ENCODE peak calls at places on chromosomes 2 and 18, in ten cellular contexts. Q is sigmoid colon, P is HCT116, W is prostate gland, Z is SK-N-SH, G is spleen, I is endothelial cell of umbilical vein, A is suprapubic skin, H is breast epithelium, N is stomach. L is an unnamed sample. For H3K9me3, the result is how much of the 10 kb centered on the place peaks cover.

GRCh38 chr2:159246325-159246988 is 40.0 kb downstream of the WDSUB1 start:
- DNase-seq in W (no peak), N (no peak), Q (no peak), G (no peak), H (no peak), I (no peak), A (no peak), Z (no peak), P (no peak), L (no peak)

GRCh38 chr2:175576875-175577274 is 395.4 kb upstream of the ATP5MC3 start:
- DNase-seq in G (no peak), W (no peak), N (no peak), H (no peak), I (no peak), Q (no peak), A (no peak), Z (peak), P (no peak), L (no peak)

GRCh38 chr2:128833628-128834027 is 515.0 kb upstream of the HS6ST1 start:
- DNase-seq in N (no peak), Q (no peak), Z (no peak), I (no peak), P (no peak), A (no peak), H (no peak), W (no peak), G (no peak), L (no peak)

GRCh38 chr2:16069933-16070647 is 129.7 kb downstream of the MYCN start:
- DNase-seq in P (no peak), G (no peak), N (no peak), A (no peak), Z (no peak), H (no peak), I (no peak), W (no peak), Q (no peak), L (no peak)

GRCh38 chr2:151947524-151948165 is 119.4 kb upstream of the ARL5A start:
- DNase-seq in G (no peak), P (no peak), H (no peak), Z (no peak), A (no peak), I (peak), Q (no peak), W (peak), N (peak), L (no peak)

GRCh38 chr2:217433522-217433921 is 569.3 kb downstream of the TNS1 start:
- DNase-seq in Q (no peak), G (no peak), Z (no peak), A (no peak), W (no peak), P (no peak), N (no peak), I (no peak), H (no peak), L (no peak)

GRCh38 chr2:58604096-58604495 is 363.0 kb upstream of the FANCL start:
- DNase-seq in Q (no peak), A (no peak), I (no peak), G (no peak), P (no peak), Z (no peak), H (no peak), N (no peak), W (no peak), L (no peak)

GRCh38 chr2:44233450-44234128 is 41.7 kb upstream of the SLC3A1 start:
- DNase-seq in G (no peak), Z (peak), P (no peak), N (no peak), H (no peak), A (no peak), Q (no peak), W (no peak), I (peak), L (no peak)

GRCh38 chr18:37396981-37397720 is 168.4 kb downstream of the CELF4 start:
- DNase-seq in P (no peak), Z (no peak), H (no peak), A (no peak), G (peak), Q (no peak), N (no peak), I (no peak), W (no peak), L (no peak)

GRCh38 chr2:26989156-26989555 is 18.7 kb downstream of the MAPRE3 start:
- DNase-seq in Q (no peak), Z (no peak), W (no peak), P (no peak), H (no peak), G (no peak), I (no peak), N (no peak), A (no peak), L (no peak)

GRCh38 chr2:106094101-106094860 is 99.8 kb downstream of the UXS1 start:
- DNase-seq in Q (no peak), P (no peak), A (no peak), W (no peak), N (no peak), Z (no peak), G (no peak), H (no peak), I (no peak), L (no peak)

GRCh38 chr2:219446101-219446504 is 11.5 kb downstream of the SPEG start:
- DNase-seq in G (no peak), Z (peak), I (peak), H (no peak), N (no peak), A (peak), Q (peak), P (no peak), W (no peak), L (no peak)

GRCh38 chr2:196792865-196793264 is 6.6 kb downstream of the GTF3C3 start:
- DNase-seq in P (no peak), G (no peak), I (no peak), A (no peak), Z (no peak), Q (no peak), W (no peak), N (no peak), H (no peak), L (no peak)

GRCh38 chr2:25362564-25363145 is 20.9 kb upstream of the DNMT3A start:
- DNase-seq in W (no peak), Z (peak), Q (peak), I (no peak), A (no peak), H (no peak), G (peak), N (peak), P (no peak), L (no peak)

GRCh38 chr2:161571051-161571429 is 53.2 kb upstream of the SLC4A10 start:
- DNase-seq in A (no peak), W (no peak), I (no peak), N (no peak), Q (no peak), P (no peak), G (no peak), Z (no peak), H (no peak), L (no peak)

GRCh38 chr2:234147335-234147861 is 96.9 kb downstream of the SPP2 start:
- DNase-seq in Q (no peak), Z (no peak), H (no peak), W (no peak), P (peak), A (no peak), N (no peak), G (no peak), I (no peak), L (no peak)

GRCh38 chr2:237643066-237643465 is 15.7 kb downstream of the LRRFIP1 start:
- DNase-seq in Z (no peak), W (no peak), G (no peak), I (no peak), P (no peak), Q (no peak), N (no peak), A (no peak), H (no peak), L (no peak)

GRCh38 chr2:175366814-175367213 is 185.3 kb upstream of the ATP5MC3 start:
- DNase-seq in A (no peak), W (peak), G (no peak), Q (no peak), N (no peak), H (no peak), P (peak), Z (peak), I (peak), L (peak)

GRCh38 chr2:33967103-33967502 is 368.0 kb upstream of the FAM98A start:
- DNase-seq in N (no peak), G (no peak), I (no peak), P (no peak), H (no peak), Q (no peak), W (no peak), Z (no peak), A (no peak), L (no peak)

GRCh38 chr2:2573205-2573604 is 242.1 kb upstream of the MYT1L start:
- DNase-seq in Q (no peak), N (no peak), H (no peak), G (peak), W (no peak), Z (no peak), P (no peak), A (no peak), I (no peak), L (no peak)

GRCh38 chr2:2572393-2573204 is 241.5 kb upstream of the MYT1L start:
- DNase-seq in A (no peak), I (no peak), W (no peak), P (no peak), G (peak), Q (no peak), H (no peak), N (no peak), Z (no peak), L (no peak)

GRCh38 chr2:2574401-2575184 is 243.5 kb upstream of the MYT1L start:
- DNase-seq in P (no peak), A (no peak), W (no peak), Q (no peak), G (peak), I (no peak), Z (no peak), N (peak), H (peak), L (no peak)

GRCh38 chr2:2575870-2576386 is 244.9 kb upstream of the MYT1L start:
- DNase-seq in Z (no peak), W (no peak), N (no peak), G (peak), Q (no peak), H (peak), I (no peak), A (no peak), P (no peak), L (no peak)

GRCh38 chr2:2573658-2574293 is 242.7 kb upstream of the MYT1L start:
- DNase-seq in W (no peak), G (peak), Q (no peak), Z (peak), A (no peak), I (no peak), P (no peak), H (no peak), N (peak), L (no peak)
- H3K9me3 ChIP-seq in W (under half), G (under half), Q (under half), Z (under half), A (under half), I (under half), P (under half), H (under half), N (under half), L (under half)

GRCh38 chr2:38293152-38293865 is 83.8 kb downstream of the ATL2 start:
- DNase-seq in H (no peak), Q (no peak), I (no peak), P (no peak), N (no peak), G (no peak), A (no peak), Z (no peak), W (no peak), L (no peak)
- TF ChIP-seq POLR2AphosphoS5 in H (no peak), Q (peak), I (no peak), P (no peak), N (no peak), G (no peak), A (no peak), Z (no peak), W (no peak), L (no peak)

DNA sequence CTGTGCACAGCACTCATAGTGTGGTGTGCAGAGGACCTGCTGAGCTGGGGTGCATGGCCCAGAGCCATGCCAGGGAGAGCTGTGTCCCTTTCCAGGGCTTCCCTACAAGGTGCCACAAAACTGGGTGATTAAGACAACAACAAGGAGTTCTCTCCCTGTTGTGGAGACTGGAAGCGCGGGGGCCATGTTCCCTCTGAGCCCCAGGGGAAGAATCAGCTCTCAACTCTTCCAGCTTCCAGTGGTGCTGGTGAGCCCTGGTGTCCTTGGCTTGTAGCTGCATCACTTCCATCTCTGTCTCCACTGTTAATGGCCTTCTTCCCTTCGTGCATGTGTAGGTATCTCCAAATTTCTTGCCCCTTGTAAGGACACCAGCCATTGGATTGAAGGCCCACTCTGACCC is 73.3 kb downstream of the CABLES1 start:
- DNase-seq in G (no peak), Q (no peak), N (no peak), Z (no peak), I (no peak), P (no peak), A (no peak), W (no peak), H (no peak), L (no peak)
- H3K4me3 ChIP-seq in G (no peak), Q (no peak), N (no peak), Z (no peak), I (no peak), P (no peak), A (no peak), W (no peak), H (no peak), L (no peak)

DNA sequence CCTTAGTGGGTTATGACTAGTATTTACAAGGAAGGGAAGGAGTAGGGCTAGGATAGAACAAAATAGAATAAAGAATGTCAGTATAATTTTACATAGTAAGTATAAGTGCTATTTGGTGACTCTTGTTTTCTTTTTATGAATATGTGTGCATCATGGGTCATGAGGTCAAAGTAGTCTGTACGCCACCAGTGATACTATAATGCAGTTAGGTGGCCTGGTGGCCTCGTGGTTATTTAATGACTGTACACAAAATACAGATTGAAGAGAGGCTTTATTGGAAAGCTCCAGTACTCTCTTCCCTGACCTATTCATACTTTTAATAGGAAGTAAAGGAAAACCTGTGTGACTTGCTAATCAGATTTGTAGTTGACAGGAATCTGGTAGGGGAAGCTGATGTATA is 27.3 kb downstream of the CAB39 start:
- DNase-seq in P (no peak), N (no peak), W (peak), G (no peak), Q (no peak), I (no peak), A (no peak), Z (no peak), H (no peak), L (no peak)
- H3K9me3 ChIP-seq in P (under half), N (under half), W (under half), G (under half), Q (under half), I (under half), A (under half), Z (under half), H (under half), L (under half)

DNA sequence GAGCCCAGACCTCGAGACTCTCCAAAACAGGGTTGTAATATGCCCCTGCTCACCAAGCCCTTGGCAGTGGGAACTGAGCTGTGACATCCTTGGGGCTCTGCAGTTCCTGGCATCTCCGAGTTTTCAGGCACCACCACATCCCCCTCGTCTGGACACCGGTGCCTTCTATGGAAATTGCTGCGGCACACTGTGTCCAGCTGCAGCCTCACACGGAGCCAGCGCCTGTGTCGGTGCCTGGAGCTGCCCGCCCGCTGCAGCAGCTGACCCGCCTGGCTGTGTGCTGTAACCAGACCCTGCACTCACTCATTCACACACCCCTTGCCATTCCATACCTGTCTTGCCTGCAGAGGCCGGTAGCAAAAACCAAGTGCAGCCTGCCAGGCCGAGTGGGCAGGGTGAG is 11.8 kb downstream of the IWS1 start:
- DNase-seq in P (no peak), I (no peak), Z (no peak), G (no peak), N (no peak), A (no peak), W (no peak), Q (no peak), H (no peak), L (no peak)
- TF ChIP-seq POLR2AphosphoS5 in P (no peak), I (no peak), Z (no peak), G (peak), N (no peak), A (no peak), W (no peak), Q (no peak), H (no peak), L (no peak)

GRCh38 chr18:48828201-48828580 is 122.6 kb downstream of the SMAD7 start:
- DNase-seq in I (no peak), A (no peak), P (no peak), H (no peak), N (no peak), G (no peak), Z (no peak), Q (no peak), W (no peak), L (no peak)

GRCh38 chr18:48828713-48829442 is 121.9 kb downstream of the SMAD7 start:
- DNase-seq in Z (peak), I (no peak), W (no peak), Q (peak), N (peak), H (peak), A (no peak), P (no peak), G (peak), L (no peak)

GRCh38 chr18:48831113-48831759 is 119.5 kb downstream of the SMAD7 start:
- DNase-seq in I (no peak), W (no peak), Q (peak), Z (no peak), N (peak), A (no peak), H (no peak), P (no peak), G (peak), L (no peak)

GRCh38 chr18:48827321-48828200 is 123.2 kb downstream of the SMAD7 start:
- DNase-seq in A (no peak), N (peak), H (peak), I (peak), Q (peak), W (no peak), P (no peak), G (peak), Z (peak), L (no peak)

DNA sequence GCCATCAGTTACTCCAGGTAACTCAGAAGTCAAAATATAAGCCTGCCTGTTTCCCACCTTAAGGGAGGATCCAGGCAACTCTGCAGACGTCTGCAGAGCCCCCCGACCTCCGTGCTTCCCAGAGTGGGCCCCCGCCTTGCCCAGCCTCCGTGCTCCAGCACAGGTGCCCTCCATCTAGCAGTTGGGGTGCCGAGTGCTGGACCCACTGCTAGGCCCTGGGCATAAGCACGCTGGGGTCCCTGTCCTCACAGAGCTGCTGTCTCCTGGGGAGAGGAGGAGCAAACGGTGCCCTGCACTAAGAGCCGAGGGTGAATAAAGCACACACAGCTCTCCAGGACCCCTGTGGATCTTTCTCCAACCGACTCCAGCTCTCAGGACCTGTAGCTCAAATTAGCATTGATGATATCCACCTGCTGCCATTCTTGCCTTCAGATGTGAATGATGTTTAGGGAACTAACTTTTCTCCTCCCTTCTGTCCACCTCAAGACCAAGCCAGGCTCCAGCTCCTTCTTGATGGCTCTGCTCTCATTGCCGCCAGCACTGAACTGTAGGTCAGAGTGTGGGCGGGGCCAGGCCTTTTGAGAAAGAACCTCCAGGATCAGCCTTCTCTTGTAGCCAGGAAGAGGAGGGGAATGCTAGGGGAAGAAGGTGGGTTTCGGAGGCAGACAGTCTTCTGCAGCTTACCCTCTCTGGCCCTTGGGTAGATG is 121.2 kb downstream of the SMAD7 start:
- DNase-seq in Q (peak), H (peak), I (no peak), A (no peak), Z (no peak), N (peak), G (peak), W (no peak), P (no peak), L (no peak)
- H3K4me3 ChIP-seq in Q (no peak), H (no peak), I (no peak), A (no peak), Z (no peak), N (no peak), G (no peak), W (no peak), P (no peak), L (peak)

GRCh38 chr2:2839393-2840096 is 508.5 kb upstream of the MYT1L start:
- DNase-seq in Z (peak), W (no peak), N (peak), A (no peak), Q (no peak), P (no peak), H (no peak), I (no peak), G (peak), L (no peak)

GRCh38 chr2:2840101-2840531 is 509.0 kb upstream of the MYT1L start:
- DNase-seq in A (no peak), Q (no peak), N (peak), I (no peak), P (no peak), H (no peak), Z (no peak), W (no peak), G (peak), L (no peak)

GRCh38 chr2:2838548-2838845 is 507.4 kb upstream of the MYT1L start:
- DNase-seq in H (no peak), G (no peak), Z (no peak), I (no peak), P (no peak), W (no peak), N (peak), A (no peak), Q (no peak), L (no peak)

GRCh38 chr2:2836343-2837070 is 505.4 kb upstream of the MYT1L start:
- DNase-seq in Z (no peak), A (no peak), P (no peak), W (no peak), Q (no peak), I (no peak), H (no peak), N (no peak), G (peak), L (no peak)

GRCh38 chr2:2837768-2838547 is 506.9 kb upstream of the MYT1L start:
- DNase-seq in Q (no peak), I (no peak), Z (peak), G (peak), N (peak), H (no peak), A (no peak), P (no peak), W (no peak), L (no peak)
- H3K9me3 ChIP-seq in Q (under half), I (under half), Z (under half), G (under half), N (under half), H (under half), A (under half), P (under half), W (under half), L (under half)

DNA sequence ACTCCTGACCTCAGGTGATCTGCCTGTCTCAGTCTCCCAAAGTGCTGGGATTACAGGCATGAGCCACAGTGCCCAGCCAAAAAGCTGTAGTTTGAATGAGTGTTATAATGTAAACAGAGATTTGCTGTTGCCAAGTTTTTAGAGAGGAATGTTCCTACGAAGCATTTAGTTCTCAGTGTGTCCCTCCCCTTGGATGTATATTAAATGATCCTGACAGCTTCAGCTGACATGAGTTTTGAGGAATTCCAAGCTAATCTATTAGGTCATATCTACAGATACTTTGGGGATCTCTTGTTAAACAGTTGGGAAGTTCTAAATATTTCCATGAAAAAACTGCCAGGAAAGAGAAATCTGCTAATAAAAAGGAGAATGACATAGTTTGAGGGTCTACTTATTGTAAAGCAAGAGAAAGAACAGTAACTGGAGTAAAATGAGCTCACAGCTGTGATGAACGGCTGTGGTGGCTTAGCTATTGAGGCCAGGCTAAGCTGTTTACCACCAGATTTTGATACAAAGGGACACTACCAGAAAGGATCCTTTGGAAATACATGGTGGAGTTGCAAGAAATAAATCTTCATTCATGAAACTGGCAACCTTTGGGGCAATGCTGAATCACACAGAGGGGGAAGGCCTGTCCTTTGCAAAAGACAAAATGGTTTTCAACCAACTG is 2.6 kb upstream of the STON1 start:
- DNase-seq in I (no peak), H (no peak), N (no peak), Z (no peak), G (no peak), A (no peak), P (no peak), Q (no peak), W (no peak), L (no peak)
- TF ChIP-seq POLR2AphosphoS5 in I (no peak), H (no peak), N (no peak), Z (no peak), G (no peak), A (no peak), P (no peak), Q (peak), W (no peak), L (no peak)

L was measured in SK-N-MC.